ENCODE peak calls at places on chromosomes 1 and 21, in seven cellular contexts. T is AG09309; A is CD8-positive, alpha-beta memory T cell; I is HepG2; E is psoas muscle; H is CD8-positive, alpha-beta T cell; X is fibroblast of lung. K is an unnamed sample.

GRCh38 chr1:59137968-59138367 is 158.9 kb upstream of the FGGY start:
- DNase-seq in T (no peak), A (no peak), I (no peak), E (no peak), H (no peak), X (no peak), K (no peak)

GRCh38 chr1:182671779-182672486 is 12.5 kb downstream of the RGS8 start:
- DNase-seq in T (no peak), A (no peak), I (no peak), E (no peak), H (no peak), X (no peak), K (no peak)

GRCh38 chr1:62082456-62083363 is 111.9 kb upstream of the L1TD1 start:
- DNase-seq in T (no peak), A (peak; percentile 2), I (peak; percentile 20), E (no peak), H (peak; percentile 32), X (peak; percentile 15), K (peak; percentile 56)

GRCh38 chr1:54415986-54416385 is 9.8 kb upstream of the SSBP3 start:
- DNase-seq in T (no peak), A (no peak), I (no peak), E (no peak), H (no peak), X (peak; percentile 17), K (no peak)

GRCh38 chr1:111804736-111805135 is 49.0 kb downstream of the DDX20 start:
- DNase-seq in T (no peak), A (no peak), I (no peak), E (no peak), H (no peak), X (no peak), K (no peak)

GRCh38 chr1:240811261-240811660 is 199.3 kb upstream of the GREM2 start:
- DNase-seq in T (no peak), A (no peak), I (no peak), E (no peak), H (no peak), X (no peak), K (no peak)

GRCh38 chr1:36239941-36240637 is 15.8 kb downstream of the THRAP3 start:
- DNase-seq in T (no peak), A (no peak), I (peak; percentile 93), E (no peak), H (no peak), X (no peak), K (peak; percentile 71)

GRCh38 chr1:109083495-109083894 is 7.1 kb upstream of the TMEM167B start:
- DNase-seq in T (no peak), A (no peak), I (no peak), E (no peak), H (no peak), X (no peak), K (no peak)

GRCh38 chr1:203462143-203462542 is 13.5 kb upstream of the PRELP start:
- DNase-seq in T (no peak), A (no peak), I (no peak), E (no peak), H (no peak), X (no peak), K (no peak)

GRCh38 chr1:167633258-167633944 is 3.4 kb downstream of the RCSD1 start:
- DNase-seq in T (no peak), A (no peak), I (no peak), E (no peak), H (no peak), X (no peak), K (no peak)

GRCh38 chr1:167634435-167634834 is 4.4 kb downstream of the RCSD1 start:
- DNase-seq in T (no peak), A (no peak), I (no peak), E (no peak), H (no peak), X (no peak), K (no peak)

GRCh38 chr1:167638064-167638463 is 8.0 kb downstream of the RCSD1 start:
- DNase-seq in T (no peak), A (no peak), I (no peak), E (no peak), H (no peak), X (no peak), K (no peak)

GRCh38 chr1:167635233-167635648 is 5.2 kb downstream of the RCSD1 start:
- DNase-seq in T (no peak), A (no peak), I (no peak), E (peak; percentile 31), H (no peak), X (peak; percentile 26), K (peak; percentile 21)

GRCh38 chr1:167635941-167636340 is 5.9 kb downstream of the RCSD1 start:
- DNase-seq in T (no peak), A (no peak), I (no peak), E (no peak), H (no peak), X (no peak), K (no peak)
- H3K4me3 ChIP-seq in T (no peak overlapping the region), A (no peak overlapping the region), I (no peak overlapping the region), E (peak overlapping the region; percentile 40), H (no peak overlapping the region), X (no peak overlapping the region), K (no peak overlapping the region)

GRCh38 chr1:223700388-223700918 is 11.9 kb upstream of the CAPN2 start:
- DNase-seq in T (no peak), A (no peak), I (no peak), E (no peak), H (no peak), X (peak; percentile 69), K (no peak)
- H3K4me3 ChIP-seq in T (no peak overlapping the region), A (no peak overlapping the region), I (no peak overlapping the region), E (no peak overlapping the region), H (no peak overlapping the region), X (no peak overlapping the region), K (no peak overlapping the region)

DNA sequence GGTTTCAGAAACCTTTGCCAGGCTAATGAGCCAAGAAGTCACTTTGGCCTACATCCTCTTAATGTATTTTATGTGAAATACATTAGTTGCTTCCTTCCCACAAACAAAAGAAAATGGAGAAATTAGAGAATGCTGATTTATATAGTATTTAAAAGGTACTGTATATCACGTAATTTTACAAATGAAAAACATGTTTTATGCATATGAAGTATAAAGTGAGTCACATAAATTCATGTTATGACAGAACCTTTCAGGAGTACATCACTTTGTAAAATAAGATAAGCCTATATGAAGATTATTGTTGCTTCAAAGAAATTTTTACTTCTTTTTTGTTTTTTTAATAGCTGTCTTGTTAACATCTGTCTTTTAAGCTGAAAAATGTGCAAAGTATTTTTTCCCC is 4.6 kb downstream of the DR1 start:
- DNase-seq in T (no peak), A (no peak), I (no peak), E (no peak), H (no peak), X (no peak), K (no peak)
- H3K4me3 ChIP-seq in T (no peak overlapping the region), A (no peak overlapping the region), I (peak overlapping the region; percentile 93), E (peak overlapping the region; percentile 93), H (no peak overlapping the region), X (peak overlapping the region; percentile 89), K (no peak overlapping the region)

GRCh38 chr1:113392541-113392940 is 2.2 kb downstream of the MAGI3 start:
- DNase-seq in T (no peak), A (no peak), I (no peak), E (no peak), H (no peak), X (no peak), K (no peak)
- H3K4me3 ChIP-seq in T (no peak overlapping the region), A (no peak overlapping the region), I (peak overlapping the region; percentile 89), E (peak overlapping the region; percentile 87), H (no peak overlapping the region), X (peak overlapping the region; percentile 86), K (peak overlapping the region; percentile 81)

GRCh38 chr21:42308914-42309752 is 6.1 kb downstream of the TFF3 start:
- DNase-seq in T (no peak), A (no peak), I (no peak), E (no peak), H (no peak), X (no peak), K (no peak)

GRCh38 chr21:42308161-42308913 is 6.9 kb downstream of the TFF3 start:
- DNase-seq in T (no peak), A (no peak), I (no peak), E (no peak), H (no peak), X (no peak), K (no peak)

GRCh38 chr21:42311160-42311559 is 4.0 kb downstream of the TFF3 start:
- DNase-seq in T (no peak), A (no peak), I (no peak), E (no peak), H (no peak), X (no peak), K (no peak)

GRCh38 chr21:42310411-42311001 is 4.7 kb downstream of the TFF3 start:
- DNase-seq in T (no peak), A (no peak), I (no peak), E (no peak), H (no peak), X (no peak), K (no peak)

DNA sequence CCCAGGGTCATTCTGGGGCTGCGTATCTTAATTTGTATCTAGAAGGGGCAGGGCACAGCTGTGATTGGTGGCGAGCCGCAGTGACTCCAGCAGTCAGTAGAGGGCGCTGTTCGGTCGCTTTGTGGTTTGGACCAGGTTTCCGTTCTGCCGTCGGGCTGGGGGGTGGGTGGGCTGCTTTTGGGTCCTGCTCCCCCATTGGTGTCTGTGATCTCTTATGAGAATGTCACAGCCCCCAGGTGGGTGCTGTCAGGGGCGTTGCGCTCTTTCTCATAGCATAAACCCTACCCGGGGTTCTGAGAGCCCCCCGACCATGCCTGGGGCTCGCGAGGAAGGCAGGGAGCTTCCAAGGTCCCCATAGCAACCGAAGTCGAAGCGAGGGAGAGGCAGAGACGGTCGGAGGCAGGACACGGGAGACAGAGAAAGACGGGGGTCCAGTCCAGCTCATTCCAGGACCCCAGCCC is 5.4 kb downstream of the TFF3 start:
- DNase-seq in T (no peak), A (peak; percentile 52), I (no peak), E (peak; percentile 51), H (peak; percentile 80), X (no peak), K (peak; percentile 75)
- H3K4me3 ChIP-seq in T (no peak overlapping the region), A (no peak overlapping the region), I (no peak overlapping the region), E (no peak overlapping the region), H (no peak overlapping the region), X (no peak overlapping the region), K (no peak overlapping the region)

GRCh38 chr21:36994501-36995189 is 11.9 kb upstream of the RIPPLY3 start:
- DNase-seq in T (no peak), A (peak; percentile 21), I (no peak), E (no peak), H (no peak), X (peak; percentile 50), K (peak; percentile 48)
- H3K4me3 ChIP-seq in T (no peak overlapping the region), A (no peak overlapping the region), I (no peak overlapping the region), E (no peak overlapping the region), H (no peak overlapping the region), X (no peak overlapping the region), K (no peak overlapping the region)

DNA sequence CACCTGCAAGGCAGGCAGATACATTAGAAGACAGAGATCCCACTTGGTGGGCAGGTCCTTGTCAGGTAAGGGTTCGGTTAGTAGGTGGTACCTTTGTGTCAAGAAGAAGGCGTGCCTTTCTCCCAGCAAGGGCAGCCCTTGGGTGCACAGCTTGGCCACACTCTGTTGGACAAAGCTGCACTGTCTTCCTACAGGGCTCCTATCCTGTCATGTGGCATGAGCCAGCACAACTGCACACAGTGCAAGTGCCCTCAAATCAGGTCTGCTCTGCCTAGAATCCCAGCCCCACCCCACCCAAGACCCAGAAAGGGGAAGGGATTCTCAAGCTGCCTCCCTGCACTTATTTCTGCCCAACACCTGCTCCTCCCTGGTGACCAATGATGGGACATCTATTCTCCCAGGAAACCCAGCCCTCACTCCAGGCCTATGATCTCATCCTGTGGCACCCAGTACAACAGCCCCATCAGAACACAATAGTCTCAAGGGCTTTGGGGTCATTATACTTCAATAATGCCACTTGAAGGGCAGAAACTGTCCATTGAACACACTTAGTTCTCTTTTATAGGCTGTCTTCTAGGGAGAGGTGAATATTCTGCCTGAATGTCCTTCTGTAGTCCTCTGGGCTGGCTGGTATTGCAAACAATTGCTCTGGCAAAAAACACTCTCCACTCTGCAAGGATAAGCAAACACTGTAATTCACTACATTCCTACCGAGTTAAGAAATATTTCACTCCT is 43.0 kb upstream of the IGSF3 start:
- DNase-seq in T (no peak), A (no peak), I (no peak), E (no peak), H (no peak), X (no peak), K (no peak)
- H3K4me3 ChIP-seq in T (no peak overlapping the region), A (no peak overlapping the region), I (no peak overlapping the region), E (no peak overlapping the region), H (no peak overlapping the region), X (no peak overlapping the region), K (no peak overlapping the region)